ENCODE peak calls at places on chromosomes 2 and 18, in four cellular contexts. One of them, this sample, is unnamed.

GRCh38 chr2:121696410-121696930 is 40.2 kb downstream of the NIFK start:
- ATAC-seq in A549: no peak
- ATAC-seq in K562: no peak
- ATAC-seq in IMR-90: no peak
- ATAC-seq in this sample: no peak

GRCh38 chr18:45081579-45082181 is 401.0 kb downstream of the SETBP1 start:
- ATAC-seq in A549: no peak
- ATAC-seq in K562: no peak
- ATAC-seq in IMR-90: no peak
- ATAC-seq in this sample: no peak

GRCh38 chr2:41828052-41828643 is 219.7 kb upstream of the PKDCC start:
- ATAC-seq in K562: no peak
- ATAC-seq in A549: peak; percentile 44
- ATAC-seq in IMR-90: peak; percentile 27
- ATAC-seq in this sample: no peak

GRCh38 chr18:34707670-34708069 is 2.4 kb upstream of the DTNA start:
- ATAC-seq in IMR-90: peak; percentile 22
- ATAC-seq in A549: no peak
- ATAC-seq in K562: no peak
- ATAC-seq in this sample: peak; percentile 62

GRCh38 chr18:40534748-40535147 is 1420.3 kb upstream of the PIK3C3 start:
- ATAC-seq in IMR-90: peak; percentile 46
- ATAC-seq in K562: no peak
- ATAC-seq in A549: no peak
- ATAC-seq in this sample: no peak

GRCh38 chr2:25315316-25315680 is 26.4 kb downstream of the DNMT3A start:
- ATAC-seq in A549: no peak
- ATAC-seq in K562: no peak
- ATAC-seq in IMR-90: no peak
- ATAC-seq in this sample: peak; percentile 10

GRCh38 chr2:177353084-177353483 is 39.5 kb upstream of the AGPS start:
- ATAC-seq in K562: peak; percentile 33
- ATAC-seq in IMR-90: no peak
- ATAC-seq in A549: no peak
- ATAC-seq in this sample: peak; percentile 80

GRCh38 chr2:225649274-225649673 is 249.8 kb downstream of the NYAP2 start:
- ATAC-seq in A549: no peak
- ATAC-seq in IMR-90: no peak
- ATAC-seq in K562: no peak
- ATAC-seq in this sample: no peak

DNA sequence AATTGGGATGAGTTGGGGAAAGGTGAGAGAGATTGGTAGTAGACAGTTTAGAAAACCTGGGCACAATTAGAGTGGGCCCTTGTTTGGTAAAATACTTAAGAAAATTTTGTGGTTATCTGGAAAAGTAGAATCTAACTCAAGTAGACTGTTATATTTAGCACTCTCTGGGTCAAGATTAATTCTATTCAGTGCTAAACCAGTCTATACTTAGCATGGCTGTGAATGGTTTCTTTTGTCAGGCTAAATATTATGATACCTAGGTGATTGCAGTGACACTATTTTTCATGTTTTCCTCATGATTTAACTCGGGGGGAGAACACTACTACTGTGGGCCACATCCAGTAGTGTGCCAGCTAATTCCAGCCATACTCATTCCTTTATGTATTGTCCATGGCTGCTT is 58.9 kb downstream of the KIAA1328 start:
- ATAC-seq in IMR-90: no peak
- ATAC-seq in A549: no peak
- ATAC-seq in K562: no peak
- ATAC-seq in this sample: no peak
- TF ChIP-seq POLR2A in IMR-90: no peak
- TF ChIP-seq POLR2A in A549: no peak
- TF ChIP-seq POLR2A in K562: no peak
- TF ChIP-seq POLR2A in this sample: no peak

DNA sequence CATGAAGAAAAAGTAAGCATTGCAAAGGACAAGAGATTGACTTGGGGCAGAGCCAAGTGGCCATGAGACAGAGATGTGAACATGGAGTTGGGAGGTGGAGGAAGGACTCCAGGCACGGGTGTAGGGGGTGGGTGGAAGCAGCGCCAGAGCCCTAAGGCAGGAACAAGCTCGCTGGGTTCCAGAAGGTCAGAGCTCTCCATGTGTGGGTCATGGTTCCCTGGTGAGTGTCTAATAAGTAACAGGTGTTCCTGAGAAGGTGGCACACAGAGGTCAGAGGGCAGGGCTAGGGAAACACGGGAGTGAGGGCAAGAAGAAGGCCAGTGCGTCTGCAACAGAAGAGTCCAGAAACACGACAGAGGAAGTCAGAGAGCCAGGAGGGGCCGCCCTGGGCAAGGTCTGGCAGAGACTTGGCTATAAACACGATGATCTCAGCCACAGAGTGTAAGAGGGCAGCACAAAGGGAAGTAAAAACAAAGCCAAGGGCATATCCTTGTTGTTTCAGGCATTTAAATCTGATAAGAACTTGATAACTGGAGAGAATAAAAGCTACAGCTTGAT is 260.8 kb downstream of the TGIF1 start:
- ATAC-seq in K562: peak; percentile 9
- ATAC-seq in IMR-90: peak; percentile 35
- ATAC-seq in A549: peak; percentile 92
- ATAC-seq in this sample: peak; percentile 78
- TF ChIP-seq POLR2A in K562: no peak
- TF ChIP-seq POLR2A in IMR-90: no peak
- TF ChIP-seq POLR2A in A549: no peak
- TF ChIP-seq POLR2A in this sample: no peak

DNA sequence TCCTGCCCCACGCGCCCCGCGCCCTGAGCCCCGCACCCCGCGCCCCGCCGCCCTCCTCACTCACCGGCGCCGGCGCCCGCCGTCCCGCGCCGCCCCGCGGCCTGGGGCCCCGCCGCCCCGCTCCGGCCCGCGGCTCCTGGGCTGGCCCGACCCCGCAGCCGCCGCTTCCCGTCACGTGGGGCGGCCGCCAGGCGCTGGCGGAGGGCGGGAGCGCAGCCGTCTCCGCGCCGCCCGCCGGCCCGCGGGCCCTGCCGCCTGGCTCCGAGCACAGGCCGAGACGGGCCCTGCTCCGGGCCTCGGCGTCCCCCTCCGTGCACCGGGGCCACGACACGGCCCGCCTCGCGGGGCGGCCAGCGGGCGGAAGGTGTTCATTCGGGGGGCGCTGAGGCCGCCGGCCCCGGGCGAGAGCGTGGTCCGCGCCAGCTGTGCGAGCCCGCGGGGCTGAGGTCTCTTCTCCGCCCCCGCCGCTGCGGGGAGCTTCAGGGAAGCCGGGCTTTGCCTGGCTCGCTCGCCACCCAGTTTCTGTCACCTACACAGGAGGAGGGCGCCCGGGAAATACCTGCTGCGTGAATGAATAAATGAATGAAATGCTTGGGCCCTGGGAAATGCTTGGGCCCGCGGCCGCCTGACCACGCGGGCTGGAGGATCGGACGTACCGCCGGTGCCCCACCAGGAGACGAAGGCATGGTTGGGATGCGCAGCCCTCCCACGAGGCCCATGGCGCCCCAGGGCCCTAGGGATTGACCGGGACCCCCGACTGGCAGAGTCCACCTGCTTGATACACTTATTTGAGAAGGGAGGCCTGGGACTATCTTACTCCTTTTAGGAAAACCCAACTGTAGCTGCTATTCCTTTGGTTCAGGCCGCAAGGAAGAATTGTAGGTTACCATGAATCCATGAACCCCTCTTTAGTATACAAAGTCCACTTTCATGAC is at the start of gene TGFBRAP1:
- ATAC-seq in A549: peak; percentile 92
- ATAC-seq in K562: peak; percentile 78
- ATAC-seq in IMR-90: peak; percentile 84
- ATAC-seq in this sample: peak; percentile 92
- TF ChIP-seq POLR2A in A549: peak; percentile 73
- TF ChIP-seq POLR2A in K562: peak; percentile 65
- TF ChIP-seq POLR2A in IMR-90: peak; percentile 55
- TF ChIP-seq POLR2A in this sample: peak; percentile 63

GRCh38 chr2:43344911-43345373 is 118.5 kb upstream of the ZFP36L2 start:
- ATAC-seq in IMR-90: no peak
- ATAC-seq in A549: no peak
- ATAC-seq in K562: peak; percentile 47
- ATAC-seq in this sample: no peak

GRCh38 chr2:43346619-43347018 is 120.2 kb upstream of the ZFP36L2 start:
- ATAC-seq in A549: no peak
- ATAC-seq in IMR-90: no peak
- ATAC-seq in K562: no peak
- ATAC-seq in this sample: no peak

GRCh38 chr2:43345872-43346271 is 119.5 kb upstream of the ZFP36L2 start:
- ATAC-seq in A549: no peak
- ATAC-seq in IMR-90: no peak
- ATAC-seq in K562: no peak
- ATAC-seq in this sample: no peak

GRCh38 chr2:43343573-43344304 is 117.3 kb upstream of the ZFP36L2 start:
- ATAC-seq in A549: no peak
- ATAC-seq in K562: peak; percentile 27
- ATAC-seq in IMR-90: peak; percentile 69
- ATAC-seq in this sample: peak; percentile 76

DNA sequence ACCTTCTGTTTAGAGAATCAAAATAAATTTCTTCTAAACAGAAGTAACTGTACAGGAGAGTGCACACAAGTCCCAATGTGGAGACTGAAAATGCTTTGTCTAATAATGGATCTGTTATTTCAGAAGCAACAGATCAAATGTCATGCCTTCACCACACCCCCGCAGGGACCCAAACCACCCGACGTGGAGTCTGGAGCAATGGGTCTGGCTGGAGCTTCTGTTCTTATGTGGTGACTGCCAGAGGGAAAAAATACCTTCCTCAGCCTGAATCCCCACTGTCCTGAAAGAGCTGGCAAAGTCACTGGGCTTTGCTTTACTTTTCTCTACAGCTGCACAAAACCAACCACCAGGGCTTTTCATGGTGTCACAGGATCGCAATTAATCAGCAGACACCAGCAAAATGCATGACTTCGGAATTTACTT is 119.0 kb upstream of the ZFP36L2 start:
- ATAC-seq in A549: no peak
- ATAC-seq in IMR-90: no peak
- ATAC-seq in K562: peak; percentile 59
- ATAC-seq in this sample: peak; percentile 47
- TF ChIP-seq POLR2A in A549: no peak
- TF ChIP-seq POLR2A in IMR-90: no peak
- TF ChIP-seq POLR2A in K562: no peak
- TF ChIP-seq POLR2A in this sample: no peak

GRCh38 chr2:62505649-62506420 is at the start of gene TMEM17:
- ATAC-seq in A549: peak; percentile 92
- ATAC-seq in K562: peak; percentile 95
- ATAC-seq in IMR-90: peak; percentile 91
- ATAC-seq in this sample: peak; percentile 97
- TF ChIP-seq POLR2A in A549: peak; percentile 72
- TF ChIP-seq POLR2A in K562: peak; percentile 73
- TF ChIP-seq POLR2A in IMR-90: peak; percentile 24
- TF ChIP-seq POLR2A in this sample: peak; percentile 51

GRCh38 chr2:119240311-119241204 is 16.9 kb downstream of the STEAP3 start:
- ATAC-seq in A549: peak; percentile 86
- ATAC-seq in K562: peak; percentile 67
- ATAC-seq in IMR-90: peak; percentile 91
- ATAC-seq in this sample: peak; percentile 54
- TF ChIP-seq POLR2A in A549: no peak
- TF ChIP-seq POLR2A in K562: no peak
- TF ChIP-seq POLR2A in IMR-90: no peak
- TF ChIP-seq POLR2A in this sample: no peak